ENCODE peak calls at places on chromosomes 5 and 9, in five cellular contexts. H is activated CD4-positive, alpha-beta T cell treated with anti-CD3 and anti-CD28 coated beads, Interleukin-2, amount 50 U/mL, for 48 hours; X is GM12865; G is activated CD8-positive, alpha-beta memory T cell treated with anti-CD3 and anti-CD28 coated beads, Interleukin-2, amount 50 U/mL, for 48 hours; A is nephron progenitor cell. K is an unnamed sample.
A peak's percentile ranks its signal among the peaks of the same experiment; 100 is the strongest.

GRCh38 chr9:89437772-89438171 is 60.1 kb downstream of the SEMA4D start:
- DNase-seq in G (no peak), X (no peak), A (no peak), H (no peak), K (no peak)

GRCh38 chr9:122875523-122875922 is 29.6 kb downstream of the RC3H2 start:
- DNase-seq in H (no peak), G (no peak), A (no peak), X (no peak), K (no peak)

GRCh38 chr9:121836382-121836885 is 185.0 kb downstream of the DAB2IP start:
- DNase-seq in G (peak; percentile 25), X (no peak), A (no peak), H (no peak), K (no peak)

GRCh38 chr5:179763215-179763945 is 30.4 kb upstream of the LTC4S start:
- DNase-seq in H (peak; percentile 39), X (peak; percentile 68), A (peak; percentile 53), G (no peak), K (peak; percentile 78)

GRCh38 chr9:129311638-129312037 is 133.6 kb upstream of the IER5L start:
- DNase-seq in H (no peak), A (no peak), G (no peak), X (no peak), K (no peak)

GRCh38 chr9:4630836-4631235 is 31.3 kb upstream of the PLPP6 start:
- DNase-seq in X (no peak), A (no peak), H (no peak), G (no peak), K (no peak)

GRCh38 chr9:128282500-128282899 is 6.4 kb downstream of the SWI5 start:
- DNase-seq in X (no peak), A (no peak), H (no peak), G (no peak), K (peak; percentile 15)

GRCh38 chr9:124011460-124012301 is at the start of gene LHX2:
- DNase-seq in H (peak; percentile 52), G (peak; percentile 75), A (peak; percentile 81), X (peak; percentile 94), K (no peak)

GRCh38 chr5:80956272-80956671 is 3.9 kb upstream of the RASGRF2 start:
- DNase-seq in A (no peak), X (no peak), G (no peak), H (no peak), K (no peak)

K was measured in foreskin keratinocyte.